ENCODE peak calls at places on chromosomes 4 and X, in six cellular contexts. One of them, this sample, is unnamed.

GRCh38 chr4:147103403-147103946 is 157.8 kb upstream of the TTC29 start:
- DNase-seq in Peyer's patch: no peak
- DNase-seq in tibial artery: peak
- DNase-seq in WTC11: no peak
- DNase-seq in fibroblast of pulmonary artery: peak
- DNase-seq in progenitor cell of endocrine pancreas: no peak
- DNase-seq in this sample: peak

GRCh38 chrX:129737921-129738320 is 858 bp upstream of the XPNPEP2 start:
- DNase-seq in Peyer's patch: no peak
- DNase-seq in tibial artery: no peak
- DNase-seq in fibroblast of pulmonary artery: no peak
- DNase-seq in progenitor cell of endocrine pancreas: no peak
- DNase-seq in WTC11: no peak
- DNase-seq in this sample: no peak

GRCh38 chr4:80361329-80361900 is 25.9 kb downstream of the CFAP299 start:
- DNase-seq in WTC11: no peak
- DNase-seq in Peyer's patch: no peak
- DNase-seq in tibial artery: no peak
- DNase-seq in progenitor cell of endocrine pancreas: no peak
- DNase-seq in fibroblast of pulmonary artery: peak
- DNase-seq in this sample: no peak

GRCh38 chrX:72269671-72270251 is 7.3 kb downstream of the RPS4X start:
- DNase-seq in Peyer's patch: no peak
- DNase-seq in fibroblast of pulmonary artery: peak
- DNase-seq in WTC11: no peak
- DNase-seq in progenitor cell of endocrine pancreas: no peak
- DNase-seq in tibial artery: no peak
- DNase-seq in this sample: no peak

GRCh38 chr4:179361978-179362486 is 1919.8 kb upstream of the AGA start:
- DNase-seq in fibroblast of pulmonary artery: no peak
- DNase-seq in Peyer's patch: no peak
- DNase-seq in WTC11: no peak
- DNase-seq in progenitor cell of endocrine pancreas: no peak
- DNase-seq in tibial artery: no peak
- DNase-seq in this sample: no peak

GRCh38 chr4:146916479-146917076 is 29.1 kb downstream of the TTC29 start:
- DNase-seq in WTC11: no peak
- DNase-seq in progenitor cell of endocrine pancreas: no peak
- DNase-seq in tibial artery: no peak
- DNase-seq in Peyer's patch: no peak
- DNase-seq in fibroblast of pulmonary artery: peak
- DNase-seq in this sample: peak

GRCh38 chr4:70392057-70392776 is 5.5 kb upstream of the OPRPN start:
- DNase-seq in tibial artery: no peak
- DNase-seq in fibroblast of pulmonary artery: no peak
- DNase-seq in Peyer's patch: no peak
- DNase-seq in progenitor cell of endocrine pancreas: no peak
- DNase-seq in WTC11: no peak
- DNase-seq in this sample: no peak

GRCh38 chrX:111181883-111182400 is 86.0 kb downstream of the PAK3 start:
- DNase-seq in Peyer's patch: no peak
- DNase-seq in WTC11: no peak
- DNase-seq in fibroblast of pulmonary artery: no peak
- DNase-seq in progenitor cell of endocrine pancreas: no peak
- DNase-seq in tibial artery: no peak
- DNase-seq in this sample: no peak

GRCh38 chr4:56656346-56656643 is 24.8 kb downstream of the HOPX start:
- DNase-seq in fibroblast of pulmonary artery: no peak
- DNase-seq in tibial artery: no peak
- DNase-seq in Peyer's patch: no peak
- DNase-seq in progenitor cell of endocrine pancreas: no peak
- DNase-seq in WTC11: peak
- DNase-seq in this sample: no peak

GRCh38 chr4:17168571-17168970 is 270.1 kb upstream of the LDB2 start:
- DNase-seq in Peyer's patch: no peak
- DNase-seq in progenitor cell of endocrine pancreas: no peak
- DNase-seq in fibroblast of pulmonary artery: peak
- DNase-seq in WTC11: no peak
- DNase-seq in tibial artery: no peak
- DNase-seq in this sample: no peak

GRCh38 chr4:128776794-128777216 is 32.7 kb upstream of the JADE1 start:
- DNase-seq in Peyer's patch: no peak
- DNase-seq in WTC11: no peak
- DNase-seq in fibroblast of pulmonary artery: peak
- DNase-seq in progenitor cell of endocrine pancreas: no peak
- DNase-seq in tibial artery: peak
- DNase-seq in this sample: peak

GRCh38 chr4:103422467-103423219 is 224.5 kb upstream of the CENPE start:
- DNase-seq in progenitor cell of endocrine pancreas: no peak
- DNase-seq in fibroblast of pulmonary artery: no peak
- DNase-seq in Peyer's patch: no peak
- DNase-seq in WTC11: no peak
- DNase-seq in tibial artery: no peak
- DNase-seq in this sample: no peak

GRCh38 chr4:99219072-99219471 is at the start of gene ADH6:
- DNase-seq in Peyer's patch: no peak
- DNase-seq in WTC11: no peak
- DNase-seq in tibial artery: no peak
- DNase-seq in fibroblast of pulmonary artery: no peak
- DNase-seq in progenitor cell of endocrine pancreas: no peak
- DNase-seq in this sample: no peak

GRCh38 chrX:118720058-118720707 is 7.2 kb upstream of the IL13RA1 start:
- DNase-seq in progenitor cell of endocrine pancreas: no peak
- DNase-seq in Peyer's patch: no peak
- DNase-seq in fibroblast of pulmonary artery: no peak
- DNase-seq in tibial artery: no peak
- DNase-seq in WTC11: no peak
- DNase-seq in this sample: no peak

GRCh38 chr4:173990879-173991231 is 292.6 kb downstream of the FBXO8 start:
- DNase-seq in fibroblast of pulmonary artery: peak
- DNase-seq in Peyer's patch: no peak
- DNase-seq in tibial artery: no peak
- DNase-seq in WTC11: no peak
- DNase-seq in progenitor cell of endocrine pancreas: no peak
- DNase-seq in this sample: no peak

GRCh38 chrX:153927686-153927935 is 1.5 kb upstream of the ARHGAP4 start:
- DNase-seq in fibroblast of pulmonary artery: no peak
- DNase-seq in WTC11: no peak
- DNase-seq in tibial artery: no peak
- DNase-seq in Peyer's patch: no peak
- DNase-seq in progenitor cell of endocrine pancreas: no peak
- DNase-seq in this sample: no peak

GRCh38 chr4:92184566-92184965 is 119.2 kb upstream of the GRID2 start:
- DNase-seq in tibial artery: no peak
- DNase-seq in WTC11: no peak
- DNase-seq in progenitor cell of endocrine pancreas: no peak
- DNase-seq in Peyer's patch: no peak
- DNase-seq in fibroblast of pulmonary artery: peak
- DNase-seq in this sample: no peak

GRCh38 chr4:86977621-86978184 is 42.9 kb downstream of the AFF1 start:
- DNase-seq in WTC11: no peak
- DNase-seq in Peyer's patch: no peak
- DNase-seq in fibroblast of pulmonary artery: peak
- DNase-seq in progenitor cell of endocrine pancreas: no peak
- DNase-seq in tibial artery: no peak
- DNase-seq in this sample: no peak

GRCh38 chr4:56727150-56727549 is 46.1 kb upstream of the HOPX start:
- DNase-seq in tibial artery: no peak
- DNase-seq in progenitor cell of endocrine pancreas: no peak
- DNase-seq in WTC11: no peak
- DNase-seq in fibroblast of pulmonary artery: peak
- DNase-seq in Peyer's patch: no peak
- DNase-seq in this sample: no peak

GRCh38 chr4:17722361-17722710 is 59.1 kb downstream of the FAM184B start:
- DNase-seq in tibial artery: no peak
- DNase-seq in WTC11: no peak
- DNase-seq in Peyer's patch: no peak
- DNase-seq in progenitor cell of endocrine pancreas: no peak
- DNase-seq in fibroblast of pulmonary artery: no peak
- DNase-seq in this sample: no peak

GRCh38 chr4:69689530-69690111 is 36.6 kb upstream of the UGT2A1 start:
- DNase-seq in progenitor cell of endocrine pancreas: no peak
- DNase-seq in Peyer's patch: no peak
- DNase-seq in fibroblast of pulmonary artery: peak
- DNase-seq in WTC11: no peak
- DNase-seq in tibial artery: no peak
- DNase-seq in this sample: no peak

GRCh38 chrX:36973575-36973974 is 34.6 kb upstream of the FAM47C start:
- DNase-seq in WTC11: no peak
- DNase-seq in fibroblast of pulmonary artery: no peak
- DNase-seq in tibial artery: no peak
- DNase-seq in progenitor cell of endocrine pancreas: no peak
- DNase-seq in Peyer's patch: no peak
- DNase-seq in this sample: no peak

GRCh38 chr4:126850286-126850685 is 782.5 kb upstream of the INTU start:
- DNase-seq in WTC11: no peak
- DNase-seq in fibroblast of pulmonary artery: peak
- DNase-seq in Peyer's patch: no peak
- DNase-seq in tibial artery: no peak
- DNase-seq in progenitor cell of endocrine pancreas: no peak
- DNase-seq in this sample: peak

GRCh38 chrX:56800801-56801200 is 71.8 kb downstream of the NBDY start:
- DNase-seq in fibroblast of pulmonary artery: peak
- DNase-seq in tibial artery: no peak
- DNase-seq in Peyer's patch: no peak
- DNase-seq in progenitor cell of endocrine pancreas: no peak
- DNase-seq in WTC11: no peak
- DNase-seq in this sample: no peak

GRCh38 chrX:104621781-104622180 is 55.8 kb downstream of the IL1RAPL2 start:
- DNase-seq in Peyer's patch: no peak
- DNase-seq in progenitor cell of endocrine pancreas: no peak
- DNase-seq in fibroblast of pulmonary artery: no peak
- DNase-seq in tibial artery: no peak
- DNase-seq in WTC11: no peak
- DNase-seq in this sample: no peak

GRCh38 chrX:37926700-37927099 is 79.3 kb upstream of the DYNLT3 start:
- DNase-seq in progenitor cell of endocrine pancreas: no peak
- DNase-seq in WTC11: no peak
- DNase-seq in fibroblast of pulmonary artery: peak
- DNase-seq in Peyer's patch: no peak
- DNase-seq in tibial artery: no peak
- DNase-seq in this sample: peak

DNA sequence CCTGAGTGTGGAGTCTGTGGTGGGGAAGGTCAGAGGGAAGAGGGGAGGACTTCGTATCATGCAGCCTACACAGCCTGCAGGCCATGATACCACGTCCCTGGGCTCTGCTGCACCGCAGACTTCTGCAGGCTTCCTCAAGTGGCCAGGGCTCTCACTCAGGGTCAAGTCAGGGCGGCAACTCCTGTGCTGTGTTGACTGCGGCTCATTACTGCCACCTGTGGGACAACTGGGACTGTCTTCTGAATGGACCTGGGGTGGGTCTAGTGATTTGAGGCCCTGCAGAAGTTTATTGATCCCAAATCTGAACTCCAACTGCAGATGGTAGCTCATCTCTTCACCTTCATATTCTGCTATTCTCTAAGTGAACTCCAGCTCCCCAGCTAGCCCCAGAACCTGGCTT is 167.1 kb downstream of the NSUN7 start:
- DNase-seq in WTC11: peak
- DNase-seq in Peyer's patch: no peak
- DNase-seq in fibroblast of pulmonary artery: peak
- DNase-seq in progenitor cell of endocrine pancreas: no peak
- DNase-seq in tibial artery: peak
- DNase-seq in this sample: no peak
- TF ChIP-seq CTCF in WTC11: peak
- TF ChIP-seq CTCF in Peyer's patch: no peak
- TF ChIP-seq CTCF in fibroblast of pulmonary artery: peak
- TF ChIP-seq CTCF in progenitor cell of endocrine pancreas: peak
- TF ChIP-seq CTCF in tibial artery: peak
- TF ChIP-seq CTCF in this sample: peak

GRCh38 chrX:20527458-20528099 is 260.9 kb upstream of the RPS6KA3 start:
- DNase-seq in fibroblast of pulmonary artery: peak
- DNase-seq in progenitor cell of endocrine pancreas: no peak
- DNase-seq in tibial artery: no peak
- DNase-seq in WTC11: no peak
- DNase-seq in Peyer's patch: no peak
- DNase-seq in this sample: no peak
- TF ChIP-seq CTCF in fibroblast of pulmonary artery: peak
- TF ChIP-seq CTCF in progenitor cell of endocrine pancreas: peak
- TF ChIP-seq CTCF in tibial artery: peak
- TF ChIP-seq CTCF in WTC11: no peak
- TF ChIP-seq CTCF in Peyer's patch: peak
- TF ChIP-seq CTCF in this sample: peak

GRCh38 chrX:11562570-11562969 is 103.2 kb downstream of the ARHGAP6 start:
- DNase-seq in fibroblast of pulmonary artery: no peak
- DNase-seq in Peyer's patch: no peak
- DNase-seq in WTC11: no peak
- DNase-seq in tibial artery: no peak
- DNase-seq in progenitor cell of endocrine pancreas: no peak
- DNase-seq in this sample: no peak

GRCh38 chrX:11553594-11553993 is 112.1 kb downstream of the ARHGAP6 start:
- DNase-seq in tibial artery: no peak
- DNase-seq in fibroblast of pulmonary artery: no peak
- DNase-seq in WTC11: no peak
- DNase-seq in Peyer's patch: no peak
- DNase-seq in progenitor cell of endocrine pancreas: no peak
- DNase-seq in this sample: no peak

GRCh38 chrX:11555759-11556158 is 110.0 kb downstream of the ARHGAP6 start:
- DNase-seq in tibial artery: no peak
- DNase-seq in WTC11: no peak
- DNase-seq in Peyer's patch: no peak
- DNase-seq in fibroblast of pulmonary artery: peak
- DNase-seq in progenitor cell of endocrine pancreas: no peak
- DNase-seq in this sample: no peak

GRCh38 chrX:11557120-11557519 is 108.6 kb downstream of the ARHGAP6 start:
- DNase-seq in progenitor cell of endocrine pancreas: no peak
- DNase-seq in WTC11: no peak
- DNase-seq in Peyer's patch: no peak
- DNase-seq in tibial artery: no peak
- DNase-seq in fibroblast of pulmonary artery: peak
- DNase-seq in this sample: no peak

GRCh38 chrX:11558972-11559371 is 106.7 kb downstream of the ARHGAP6 start:
- DNase-seq in WTC11: peak
- DNase-seq in Peyer's patch: no peak
- DNase-seq in tibial artery: no peak
- DNase-seq in progenitor cell of endocrine pancreas: no peak
- DNase-seq in fibroblast of pulmonary artery: no peak
- DNase-seq in this sample: no peak
- TF ChIP-seq CTCF in WTC11: no peak
- TF ChIP-seq CTCF in Peyer's patch: no peak
- TF ChIP-seq CTCF in tibial artery: no peak
- TF ChIP-seq CTCF in progenitor cell of endocrine pancreas: peak
- TF ChIP-seq CTCF in fibroblast of pulmonary artery: peak
- TF ChIP-seq CTCF in this sample: no peak

DNA sequence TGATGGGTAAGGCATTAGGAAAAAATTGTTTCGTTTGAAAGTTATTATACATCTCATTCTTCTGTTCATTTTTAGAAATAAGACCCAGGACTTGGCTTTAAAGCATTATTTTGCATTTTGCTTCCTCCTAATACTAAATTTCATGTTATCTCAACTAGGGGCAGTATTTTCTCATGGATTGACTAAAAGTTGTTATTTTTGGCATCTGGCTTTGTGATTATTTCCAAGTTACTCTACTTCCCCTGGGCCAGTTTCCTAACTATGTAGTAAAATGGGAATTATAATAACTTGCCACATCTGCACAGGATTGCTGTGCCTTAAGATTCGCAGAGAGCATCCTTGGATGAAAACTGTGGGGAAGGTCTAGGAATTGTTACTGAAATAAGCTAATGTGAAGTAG is 3.0 kb downstream of the RBPJ start:
- DNase-seq in WTC11: no peak
- DNase-seq in tibial artery: no peak
- DNase-seq in progenitor cell of endocrine pancreas: no peak
- DNase-seq in fibroblast of pulmonary artery: peak
- DNase-seq in Peyer's patch: no peak
- DNase-seq in this sample: no peak
- TF ChIP-seq CTCF in WTC11: no peak
- TF ChIP-seq CTCF in tibial artery: peak
- TF ChIP-seq CTCF in progenitor cell of endocrine pancreas: no peak
- TF ChIP-seq CTCF in fibroblast of pulmonary artery: peak
- TF ChIP-seq CTCF in Peyer's patch: no peak
- TF ChIP-seq CTCF in this sample: peak